ENCODE peak calls at places on chromosomes 11 and 22, in four cellular contexts. One of them, this sample, is unnamed.

GRCh38 chr22:43131773-43132501 is 11.3 kb downstream of the MCAT start:
- DNase-seq in HCT116: no peak
- DNase-seq in neural progenitor cell: no peak
- DNase-seq in A549: no peak
- DNase-seq in this sample: no peak

GRCh38 chr22:33018232-33018864 is 39.8 kb downstream of the SYN3 start:
- DNase-seq in neural progenitor cell: peak; percentile 73
- DNase-seq in A549: peak; percentile 37
- DNase-seq in HCT116: peak; percentile 18
- DNase-seq in this sample: no peak

GRCh38 chr11:125359130-125359529 is 136.9 kb downstream of the FEZ1 start:
- DNase-seq in neural progenitor cell: no peak
- DNase-seq in A549: no peak
- DNase-seq in HCT116: no peak
- DNase-seq in this sample: no peak

GRCh38 chr11:71076525-71077304 is 175.7 kb downstream of the SHANK2 start:
- DNase-seq in A549: no peak
- DNase-seq in HCT116: no peak
- DNase-seq in neural progenitor cell: no peak
- DNase-seq in this sample: no peak

GRCh38 chr11:110311783-110312578 is 15.6 kb upstream of the RDX start:
- DNase-seq in neural progenitor cell: no peak
- DNase-seq in A549: peak; percentile 67
- DNase-seq in HCT116: no peak
- DNase-seq in this sample: no peak

GRCh38 chr11:2463766-2464277 is 19.0 kb downstream of the KCNQ1 start:
- DNase-seq in A549: no peak
- DNase-seq in neural progenitor cell: no peak
- DNase-seq in HCT116: no peak
- DNase-seq in this sample: no peak

GRCh38 chr11:13924801-13925327 is 37.7 kb upstream of the SPON1 start:
- DNase-seq in A549: no peak
- DNase-seq in neural progenitor cell: no peak
- DNase-seq in HCT116: no peak
- DNase-seq in this sample: no peak

GRCh38 chr11:118265954-118266353 is 1.9 kb upstream of the MPZL2 start:
- DNase-seq in HCT116: no peak
- DNase-seq in neural progenitor cell: no peak
- DNase-seq in A549: no peak
- DNase-seq in this sample: peak; percentile 82

GRCh38 chr11:48096588-48097525 is 116.5 kb downstream of the PTPRJ start:
- DNase-seq in neural progenitor cell: no peak
- DNase-seq in HCT116: peak; percentile 35
- DNase-seq in A549: no peak
- DNase-seq in this sample: no peak

GRCh38 chr11:2656859-2657258 is 42.9 kb downstream of the KCNQ1OT1 start:
- DNase-seq in neural progenitor cell: no peak
- DNase-seq in A549: no peak
- DNase-seq in HCT116: no peak
- DNase-seq in this sample: no peak

GRCh38 chr11:57643802-57644201 is 5.9 kb downstream of the YPEL4 start:
- DNase-seq in neural progenitor cell: no peak
- DNase-seq in A549: no peak
- DNase-seq in HCT116: no peak
- DNase-seq in this sample: no peak

GRCh38 chr22:22348127-22348814 is 103.7 kb downstream of the VPREB1 start:
- DNase-seq in A549: peak; percentile 7
- DNase-seq in neural progenitor cell: peak; percentile 75
- DNase-seq in HCT116: peak; percentile 26
- DNase-seq in this sample: no peak

GRCh38 chr11:118060879-118061278 is 16.0 kb upstream of the TMPRSS4 start:
- DNase-seq in neural progenitor cell: no peak
- DNase-seq in HCT116: no peak
- DNase-seq in A549: no peak
- DNase-seq in this sample: no peak

GRCh38 chr11:91160661-91161060 is 937.8 kb upstream of the CHORDC1 start:
- DNase-seq in A549: no peak
- DNase-seq in neural progenitor cell: no peak
- DNase-seq in HCT116: no peak
- DNase-seq in this sample: no peak

GRCh38 chr22:20027966-20028854 is 7.3 kb downstream of the TANGO2 start:
- DNase-seq in neural progenitor cell: no peak
- DNase-seq in HCT116: no peak
- DNase-seq in A549: peak; percentile 15
- DNase-seq in this sample: peak; percentile 19

GRCh38 chr11:255176-255575 is 18.4 kb downstream of the PSMD13 start:
- DNase-seq in neural progenitor cell: no peak
- DNase-seq in HCT116: no peak
- DNase-seq in A549: no peak
- DNase-seq in this sample: no peak

GRCh38 chr11:256952-257737 is 20.4 kb downstream of the PSMD13 start:
- DNase-seq in HCT116: no peak
- DNase-seq in neural progenitor cell: no peak
- DNase-seq in A549: no peak
- DNase-seq in this sample: no peak

GRCh38 chr11:255816-256215 is 19.0 kb downstream of the PSMD13 start:
- DNase-seq in A549: no peak
- DNase-seq in neural progenitor cell: no peak
- DNase-seq in HCT116: no peak
- DNase-seq in this sample: no peak

GRCh38 chr11:259374-259773 is 18.8 kb upstream of the NLRP6 start:
- DNase-seq in A549: no peak
- DNase-seq in HCT116: no peak
- DNase-seq in neural progenitor cell: no peak
- DNase-seq in this sample: no peak

DNA sequence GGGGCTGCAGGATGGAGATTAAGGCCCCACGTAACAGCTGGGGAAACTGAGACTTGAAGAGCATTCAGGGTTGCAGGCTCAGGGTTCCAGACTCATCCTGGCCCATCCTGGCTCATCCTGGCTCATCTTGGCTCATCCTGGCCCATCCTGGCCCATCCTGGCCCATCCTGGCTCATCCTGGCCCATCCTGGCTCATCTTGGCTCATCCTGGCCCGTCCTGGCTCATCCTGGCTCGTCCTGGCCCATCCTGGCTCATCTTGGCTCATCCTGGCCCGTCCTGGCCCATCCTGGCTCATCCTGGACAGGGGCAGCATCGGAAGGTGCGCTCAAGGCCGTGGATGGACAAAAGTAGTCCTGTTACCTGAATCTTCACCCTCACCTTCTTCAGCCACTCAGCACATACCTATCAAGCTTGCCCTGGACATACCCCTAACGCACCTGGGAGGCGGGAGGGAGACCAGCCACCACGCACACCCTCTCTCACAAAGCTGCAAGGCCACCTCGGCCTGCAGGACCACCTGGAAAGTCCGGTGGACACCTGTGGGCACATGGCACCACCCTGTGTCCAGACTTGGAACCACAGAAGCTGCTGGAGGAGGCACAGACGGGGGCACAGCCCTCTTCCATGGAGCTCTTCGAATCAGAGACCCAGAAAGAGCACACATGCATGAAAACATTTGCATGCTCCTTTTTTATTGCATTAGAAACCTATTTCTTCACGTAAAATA is 20.3 kb upstream of the NLRP6 start:
- DNase-seq in HCT116: no peak
- DNase-seq in neural progenitor cell: no peak
- DNase-seq in A549: no peak
- DNase-seq in this sample: no peak
- H3K4me1 ChIP-seq in HCT116: no peaks in the 10 kb centered on the region
- H3K4me1 ChIP-seq in neural progenitor cell: no peaks in the 10 kb centered on the region
- H3K4me1 ChIP-seq in A549: no peaks in the 10 kb centered on the region
- H3K4me1 ChIP-seq in this sample: no peaks in the 10 kb centered on the region

GRCh38 chr22:27153386-27153785 is 496.0 kb downstream of the MIAT start:
- DNase-seq in neural progenitor cell: no peak
- DNase-seq in A549: no peak
- DNase-seq in HCT116: no peak
- DNase-seq in this sample: no peak
- TF ChIP-seq CTCF in neural progenitor cell: no peak
- TF ChIP-seq CTCF in A549: no peak
- TF ChIP-seq CTCF in HCT116: no peak
- TF ChIP-seq CTCF in this sample: no peak

GRCh38 chr22:37242395-37242918 is 1.6 kb downstream of the RAC2 start:
- DNase-seq in A549: no peak
- DNase-seq in HCT116: no peak
- DNase-seq in neural progenitor cell: no peak
- DNase-seq in this sample: peak; percentile 69

GRCh38 chr22:37244922-37245722 is 1.1 kb upstream of the RAC2 start:
- DNase-seq in HCT116: no peak
- DNase-seq in neural progenitor cell: no peak
- DNase-seq in A549: no peak
- DNase-seq in this sample: peak; percentile 67

GRCh38 chr22:37245740-37246139 is 1.7 kb upstream of the RAC2 start:
- DNase-seq in neural progenitor cell: no peak
- DNase-seq in A549: no peak
- DNase-seq in HCT116: no peak
- DNase-seq in this sample: no peak

GRCh38 chr22:37243402-37244113 is 511 bp downstream of the RAC2 start:
- DNase-seq in HCT116: no peak
- DNase-seq in A549: no peak
- DNase-seq in neural progenitor cell: no peak
- DNase-seq in this sample: no peak

DNA sequence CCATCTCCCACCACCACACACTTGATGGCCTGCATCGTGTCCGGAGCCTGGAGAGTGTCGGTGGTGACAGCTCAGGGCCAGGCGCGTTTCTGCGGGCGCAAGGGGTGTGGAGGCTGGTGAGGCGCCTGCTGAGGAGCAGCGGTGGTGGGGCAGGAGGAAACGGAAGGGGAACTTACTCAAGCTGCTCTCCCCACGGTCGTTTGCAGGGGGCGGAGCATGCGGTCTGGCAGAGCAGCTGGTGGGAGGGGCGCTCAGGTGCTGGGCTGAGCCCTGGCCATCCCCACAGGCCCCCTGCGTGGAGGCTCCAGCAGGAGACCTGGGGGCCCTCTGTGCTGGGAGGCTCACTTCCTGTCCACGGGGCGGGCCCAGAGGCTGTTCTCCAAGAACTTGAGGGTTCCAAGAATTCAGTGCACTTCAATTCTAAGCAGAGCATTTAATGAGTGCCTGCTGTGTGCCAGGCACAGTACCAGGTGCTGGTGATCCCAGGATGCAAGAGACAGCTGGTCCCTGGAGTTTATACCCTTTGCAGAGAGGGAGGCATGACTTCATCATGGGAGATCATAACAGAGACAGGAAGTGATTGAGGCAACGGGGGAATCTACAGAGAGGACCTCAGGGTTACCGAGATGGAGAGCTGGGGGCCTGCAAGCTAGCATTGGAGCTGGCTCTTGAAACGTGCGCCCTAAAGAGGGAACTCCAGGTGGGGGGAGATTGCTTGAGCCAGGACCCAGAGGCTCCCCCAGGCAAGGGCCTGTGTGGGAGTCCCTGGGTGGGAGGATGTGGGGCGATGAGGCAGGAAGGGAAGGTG is at the start of gene RAC2:
- DNase-seq in A549: no peak
- DNase-seq in neural progenitor cell: peak; percentile 47
- DNase-seq in HCT116: peak; percentile 51
- DNase-seq in this sample: peak; percentile 96
- H3K4me3 ChIP-seq in A549: no peak within 1 kb of the TSS
- H3K4me3 ChIP-seq in neural progenitor cell: no peak within 1 kb of the TSS
- H3K4me3 ChIP-seq in HCT116: peak within 1 kb of the TSS; percentile 71
- H3K4me3 ChIP-seq in this sample: peak within 1 kb of the TSS; percentile 2

GRCh38 chr11:8871283-8871775 is 39.7 kb upstream of the AKIP1 start:
- DNase-seq in HCT116: peak; percentile 16
- DNase-seq in A549: peak; percentile 73
- DNase-seq in neural progenitor cell: peak; percentile 87
- DNase-seq in this sample: peak; percentile 56
- H3K4me1 ChIP-seq in HCT116: peaks cover 8% of the 10 kb centered on the region
- H3K4me1 ChIP-seq in A549: peaks cover 14% of the 10 kb centered on the region
- H3K4me1 ChIP-seq in neural progenitor cell: peaks cover 34% of the 10 kb centered on the region
- H3K4me1 ChIP-seq in this sample: peaks cover 5% of the 10 kb centered on the region

DNA sequence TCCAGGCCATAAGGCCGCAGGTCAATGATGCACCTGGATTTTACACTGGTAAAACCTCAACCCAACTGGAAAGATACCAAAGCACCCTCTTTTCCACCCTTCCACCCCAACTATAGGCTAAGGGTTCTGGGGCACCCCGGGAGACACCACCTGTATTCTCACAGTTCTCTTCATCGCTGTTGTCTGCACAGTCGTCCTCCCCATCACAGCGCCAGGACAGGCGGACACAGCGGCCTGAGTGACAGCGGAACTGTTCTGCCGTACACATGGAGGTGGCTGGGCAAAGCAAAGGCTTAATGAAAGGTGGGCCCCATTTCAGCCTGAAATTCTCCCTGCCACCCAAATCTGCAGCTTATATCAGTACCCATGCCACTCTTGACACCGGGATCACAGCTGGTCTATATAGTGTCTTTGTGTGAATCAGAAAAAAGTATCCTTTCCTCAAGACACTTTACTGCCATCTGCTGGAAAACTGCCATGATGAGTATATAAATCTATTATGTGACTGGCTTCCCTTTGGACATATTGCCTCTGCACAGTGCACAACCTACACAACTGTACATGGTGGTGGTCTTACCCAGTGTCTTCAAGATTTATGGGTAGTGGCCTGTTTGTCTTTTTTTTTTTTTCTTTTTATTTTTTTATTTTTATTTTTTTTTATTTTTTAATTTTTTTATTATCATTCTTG is 21.5 kb downstream of the LRP4 start:
- DNase-seq in neural progenitor cell: peak; percentile 39
- DNase-seq in A549: peak; percentile 68
- DNase-seq in HCT116: peak; percentile 12
- DNase-seq in this sample: peak; percentile 54
- TF ChIP-seq CTCF in neural progenitor cell: peak; percentile 41
- TF ChIP-seq CTCF in A549: peak; percentile 54
- TF ChIP-seq CTCF in HCT116: peak; percentile 39
- TF ChIP-seq CTCF in this sample: no peak

GRCh38 chr22:44330727-44331660 is 18.2 kb upstream of the SHISAL1 start:
- DNase-seq in neural progenitor cell: peak; percentile 76
- DNase-seq in A549: no peak
- DNase-seq in HCT116: no peak
- DNase-seq in this sample: no peak
- H3K4me3 ChIP-seq in neural progenitor cell: peak overlapping the region; percentile 69
- H3K4me3 ChIP-seq in A549: peak overlapping the region; percentile 58
- H3K4me3 ChIP-seq in HCT116: no peak overlapping the region
- H3K4me3 ChIP-seq in this sample: no peak overlapping the region

This sample was measured in mucosa of descending colon.